ENCODE peak calls at places on chromosome 1, in ten cellular contexts. K is astrocyte of the spinal cord; Q is mucosa of descending colon; T is CD4-positive, alpha-beta T cell; M is breast epithelium; P is adrenal gland; Z is mesothelial cell of epicardium; R is neural crest cell; A is BE2C; B is fibroblast of mammary gland. F is an unnamed sample.
A peak's percentile ranks its signal among the peaks of the same experiment; 100 is the strongest.

GRCh38 chr1:108955881-108956280 is 7.4 kb downstream of the CLCC1 start:
- DNase-seq in K (no peak), Q (no peak), T (no peak), M (no peak), P (no peak), Z (no peak), R (no peak), A (no peak), B (no peak), F (no peak)

GRCh38 chr1:88878731-88879130 is 12.6 kb downstream of the GTF2B start:
- DNase-seq in K (no peak), Q (no peak), T (no peak), M (no peak), P (peak; percentile 27), Z (no peak), R (no peak), A (no peak), B (peak; percentile 12), F (no peak)

GRCh38 chr1:238252033-238252802 is 361.5 kb upstream of the ZP4 start:
- DNase-seq in K (peak; percentile 64), Q (no peak), T (no peak), M (peak; percentile 29), P (peak; percentile 48), Z (peak; percentile 55), R (peak; percentile 57), A (peak; percentile 70), B (peak; percentile 43), F (no peak)

GRCh38 chr1:169696273-169697100 is 14.9 kb downstream of the SELL start:
- DNase-seq in K (no peak), Q (no peak), T (no peak), M (no peak), P (no peak), Z (no peak), R (no peak), A (no peak), B (no peak), F (no peak)

GRCh38 chr1:92493139-92493538 is 6.4 kb upstream of the GFI1 start:
- DNase-seq in K (no peak), Q (no peak), T (no peak), M (no peak), P (no peak), Z (no peak), R (no peak), A (no peak), B (no peak), F (no peak)

GRCh38 chr1:228437424-228437823 is 20.8 kb upstream of the TRIM17 start:
- DNase-seq in K (no peak), Q (no peak), T (no peak), M (no peak), P (no peak), Z (no peak), R (no peak), A (no peak), B (no peak), F (no peak)

GRCh38 chr1:204583909-204584632 is 67.9 kb downstream of the MDM4 start:
- DNase-seq in K (no peak), Q (no peak), T (no peak), M (peak; percentile 72), P (peak; percentile 42), Z (no peak), R (no peak), A (peak; percentile 67), B (no peak), F (no peak)

GRCh38 chr1:197632000-197632399 is 143.3 kb downstream of the DENND1B start:
- DNase-seq in K (no peak), Q (no peak), T (no peak), M (no peak), P (no peak), Z (no peak), R (no peak), A (no peak), B (no peak), F (no peak)

GRCh38 chr1:28720376-28720775 is 16.4 kb upstream of the YTHDF2 start:
- DNase-seq in K (no peak), Q (no peak), T (no peak), M (no peak), P (no peak), Z (no peak), R (no peak), A (no peak), B (no peak), F (no peak)

GRCh38 chr1:28718601-28719331 is 18.0 kb upstream of the YTHDF2 start:
- DNase-seq in K (peak; percentile 57), Q (no peak), T (no peak), M (no peak), P (no peak), Z (no peak), R (no peak), A (no peak), B (peak; percentile 65), F (no peak)

GRCh38 chr1:28718166-28718565 is 18.6 kb upstream of the YTHDF2 start:
- DNase-seq in K (no peak), Q (no peak), T (no peak), M (no peak), P (no peak), Z (no peak), R (no peak), A (no peak), B (no peak), F (no peak)

GRCh38 chr1:28716336-28716735 is 20.4 kb upstream of the YTHDF2 start:
- DNase-seq in K (no peak), Q (no peak), T (no peak), M (no peak), P (no peak), Z (no peak), R (no peak), A (no peak), B (no peak), F (no peak)

GRCh38 chr1:28719332-28719619 is 17.5 kb upstream of the YTHDF2 start:
- DNase-seq in K (no peak), Q (no peak), T (no peak), M (no peak), P (no peak), Z (no peak), R (no peak), A (no peak), B (no peak), F (no peak)
- TF ChIP-seq CTCF in K (no peak), Q (no peak), T (no peak), M (no peak), P (no peak), Z (no peak), R (no peak), A (no peak), B (peak; percentile 3), F (no peak)

GRCh38 chr1:181587870-181588438 is 104.6 kb downstream of the CACNA1E start:
- DNase-seq in K (no peak), Q (no peak), T (no peak), M (no peak), P (no peak), Z (no peak), R (no peak), A (peak; percentile 22), B (no peak), F (no peak)

GRCh38 chr1:181588631-181589030 is 105.3 kb downstream of the CACNA1E start:
- DNase-seq in K (no peak), Q (no peak), T (no peak), M (no peak), P (no peak), Z (no peak), R (no peak), A (no peak), B (no peak), F (no peak)

DNA sequence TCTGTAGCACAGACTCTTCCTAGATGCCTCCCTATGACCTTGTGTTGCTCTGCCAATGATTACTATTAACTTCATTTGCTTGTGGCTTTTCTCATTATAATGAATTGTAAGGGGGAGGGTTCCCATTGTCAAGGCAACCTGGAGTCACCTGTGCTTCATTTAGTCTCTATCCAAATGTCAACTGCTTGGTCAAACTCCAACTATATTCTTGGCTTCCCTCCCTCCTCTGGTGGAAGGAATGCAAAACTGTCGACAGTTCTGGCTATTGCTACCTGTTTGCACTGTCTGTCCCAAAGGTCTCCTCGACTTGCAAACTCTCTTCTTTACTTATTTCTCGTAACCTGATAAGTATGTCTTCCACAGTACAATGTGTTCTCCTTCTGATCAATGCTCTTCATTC is 100.3 kb downstream of the CACNA1E start:
- DNase-seq in K (no peak), Q (no peak), T (no peak), M (no peak), P (no peak), Z (no peak), R (no peak), A (no peak), B (no peak), F (no peak)
- TF ChIP-seq CTCF in K (no peak), Q (no peak), T (no peak), M (no peak), P (no peak), Z (peak; percentile 25), R (peak; percentile 53), A (peak; percentile 6), B (no peak), F (no peak)

GRCh38 chr1:245156041-245156735 is 1.4 kb downstream of the KIF26B start:
- DNase-seq in K (peak; percentile 80), Q (peak; percentile 87), T (peak; percentile 58), M (peak; percentile 70), P (peak; percentile 85), Z (peak; percentile 88), R (peak; percentile 83), A (peak; percentile 94), B (peak; percentile 65), F (no peak)

GRCh38 chr1:245161866-245162265 is 7.1 kb downstream of the KIF26B start:
- DNase-seq in K (no peak), Q (no peak), T (no peak), M (no peak), P (no peak), Z (no peak), R (no peak), A (no peak), B (no peak), F (no peak)

GRCh38 chr1:245160976-245161375 is 6.2 kb downstream of the KIF26B start:
- DNase-seq in K (no peak), Q (no peak), T (no peak), M (no peak), P (no peak), Z (no peak), R (no peak), A (no peak), B (no peak), F (no peak)

GRCh38 chr1:245156736-245157505 is 2.1 kb downstream of the KIF26B start:
- DNase-seq in K (peak; percentile 57), Q (no peak), T (no peak), M (no peak), P (no peak), Z (no peak), R (no peak), A (peak; percentile 71), B (peak; percentile 19), F (no peak)

GRCh38 chr1:245160288-245160687 is 5.5 kb downstream of the KIF26B start:
- DNase-seq in K (no peak), Q (no peak), T (no peak), M (no peak), P (no peak), Z (no peak), R (no peak), A (no peak), B (peak; percentile 41), F (no peak)
- TF ChIP-seq CTCF in K (no peak), Q (no peak), T (no peak), M (no peak), P (no peak), Z (no peak), R (no peak), A (no peak), B (no peak), F (no peak)

DNA sequence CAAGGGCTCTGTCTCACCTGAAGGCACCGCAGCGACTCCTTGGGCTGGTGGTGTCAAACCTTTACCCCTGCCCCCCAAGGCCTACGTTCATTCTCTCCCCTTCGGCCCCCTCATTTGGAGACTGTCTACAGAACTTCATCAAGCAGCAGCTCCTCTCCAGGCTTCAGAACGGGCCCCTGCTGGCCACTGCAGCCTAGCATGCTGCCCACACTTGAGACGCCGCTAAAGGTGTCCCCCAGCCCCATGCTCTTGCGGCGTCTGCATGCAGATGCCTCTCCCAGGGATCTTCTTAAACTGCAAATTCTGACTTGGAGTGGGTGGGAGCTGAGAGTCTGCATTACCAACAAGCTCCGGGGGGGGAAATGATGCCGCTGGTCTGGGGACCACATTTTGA is 104.2 kb downstream of the PRDM2 start:
- DNase-seq in K (no peak), Q (no peak), T (no peak), M (no peak), P (no peak), Z (no peak), R (no peak), A (no peak), B (no peak), F (no peak)
- TF ChIP-seq CTCF in K (no peak), Q (no peak), T (no peak), M (no peak), P (no peak), Z (no peak), R (no peak), A (no peak), B (no peak), F (no peak)